ENCODE peak calls at places on chromosomes 16 and 17, in ten cellular contexts. One of them, this sample, is unnamed.
A peak's percentile ranks its signal among the peaks of the same experiment; 100 is the strongest.

GRCh38 chr17:48541574-48542113 is 3.3 kb downstream of the HOXB2 start:
- DNase-seq in hepatic stellate cell: peak; percentile 78
- DNase-seq in GOT3: no peak
- DNase-seq in amygdala: no peak
- DNase-seq in skeletal muscle cell: no peak
- DNase-seq in left cardiac atrium: peak; percentile 68
- DNase-seq in right lobe of liver: no peak
- DNase-seq in Caco-2: no peak
- DNase-seq in mesenchymal stem cell: peak; percentile 80
- DNase-seq in sciatic nerve: peak; percentile 86
- DNase-seq in this sample: peak; percentile 87

GRCh38 chr17:61389670-61390478 is 9.8 kb upstream of the TBX2 start:
- DNase-seq in skeletal muscle cell: no peak
- DNase-seq in amygdala: no peak
- DNase-seq in left cardiac atrium: peak; percentile 13
- DNase-seq in Caco-2: no peak
- DNase-seq in GOT3: no peak
- DNase-seq in sciatic nerve: no peak
- DNase-seq in right lobe of liver: no peak
- DNase-seq in mesenchymal stem cell: peak; percentile 46
- DNase-seq in hepatic stellate cell: peak; percentile 82
- DNase-seq in this sample: peak; percentile 41

GRCh38 chr16:10678655-10679054 is 16.1 kb downstream of the TEKT5 start:
- DNase-seq in GOT3: no peak
- DNase-seq in sciatic nerve: no peak
- DNase-seq in skeletal muscle cell: no peak
- DNase-seq in hepatic stellate cell: no peak
- DNase-seq in right lobe of liver: no peak
- DNase-seq in amygdala: no peak
- DNase-seq in mesenchymal stem cell: no peak
- DNase-seq in Caco-2: no peak
- DNase-seq in left cardiac atrium: no peak
- DNase-seq in this sample: no peak

GRCh38 chr17:75078097-75079022 is 9.4 kb upstream of the SLC16A5 start:
- DNase-seq in amygdala: no peak
- DNase-seq in GOT3: no peak
- DNase-seq in mesenchymal stem cell: peak; percentile 70
- DNase-seq in skeletal muscle cell: no peak
- DNase-seq in Caco-2: peak; percentile 70
- DNase-seq in hepatic stellate cell: peak; percentile 94
- DNase-seq in right lobe of liver: no peak
- DNase-seq in sciatic nerve: no peak
- DNase-seq in left cardiac atrium: no peak
- DNase-seq in this sample: peak; percentile 66

GRCh38 chr17:17491546-17491988 is 4.6 kb downstream of the RASD1 start:
- DNase-seq in GOT3: no peak
- DNase-seq in left cardiac atrium: no peak
- DNase-seq in sciatic nerve: peak; percentile 51
- DNase-seq in hepatic stellate cell: no peak
- DNase-seq in mesenchymal stem cell: no peak
- DNase-seq in Caco-2: no peak
- DNase-seq in right lobe of liver: no peak
- DNase-seq in amygdala: no peak
- DNase-seq in skeletal muscle cell: no peak
- DNase-seq in this sample: no peak

GRCh38 chr17:66073384-66073783 is 118.5 kb downstream of the CEP112 start:
- DNase-seq in left cardiac atrium: no peak
- DNase-seq in Caco-2: no peak
- DNase-seq in mesenchymal stem cell: no peak
- DNase-seq in skeletal muscle cell: no peak
- DNase-seq in hepatic stellate cell: no peak
- DNase-seq in amygdala: no peak
- DNase-seq in GOT3: no peak
- DNase-seq in sciatic nerve: no peak
- DNase-seq in right lobe of liver: no peak
- DNase-seq in this sample: no peak

GRCh38 chr16:3214904-3215600 is 19.9 kb downstream of the ZNF200 start:
- DNase-seq in GOT3: no peak
- DNase-seq in left cardiac atrium: no peak
- DNase-seq in mesenchymal stem cell: no peak
- DNase-seq in amygdala: no peak
- DNase-seq in hepatic stellate cell: no peak
- DNase-seq in sciatic nerve: no peak
- DNase-seq in right lobe of liver: no peak
- DNase-seq in Caco-2: no peak
- DNase-seq in skeletal muscle cell: no peak
- DNase-seq in this sample: no peak

GRCh38 chr17:7294614-7295153 is at the start of gene YBX2:
- DNase-seq in right lobe of liver: peak; percentile 87
- DNase-seq in skeletal muscle cell: no peak
- DNase-seq in mesenchymal stem cell: peak; percentile 12
- DNase-seq in Caco-2: peak; percentile 95
- DNase-seq in amygdala: no peak
- DNase-seq in GOT3: no peak
- DNase-seq in sciatic nerve: no peak
- DNase-seq in hepatic stellate cell: peak; percentile 64
- DNase-seq in left cardiac atrium: peak; percentile 76
- DNase-seq in this sample: no peak

GRCh38 chr17:75756451-75757085 is 8.4 kb downstream of the GALK1 start:
- DNase-seq in Caco-2: no peak
- DNase-seq in mesenchymal stem cell: no peak
- DNase-seq in amygdala: no peak
- DNase-seq in right lobe of liver: no peak
- DNase-seq in sciatic nerve: no peak
- DNase-seq in GOT3: no peak
- DNase-seq in skeletal muscle cell: no peak
- DNase-seq in hepatic stellate cell: no peak
- DNase-seq in left cardiac atrium: no peak
- DNase-seq in this sample: no peak

GRCh38 chr17:4136373-4136772 is 6.5 kb downstream of the ZZEF1 start:
- DNase-seq in skeletal muscle cell: no peak
- DNase-seq in GOT3: no peak
- DNase-seq in left cardiac atrium: peak; percentile 42
- DNase-seq in hepatic stellate cell: no peak
- DNase-seq in Caco-2: no peak
- DNase-seq in right lobe of liver: no peak
- DNase-seq in sciatic nerve: no peak
- DNase-seq in amygdala: no peak
- DNase-seq in mesenchymal stem cell: no peak
- DNase-seq in this sample: peak; percentile 9

GRCh38 chr16:52994942-52995341 is 57.8 kb downstream of the CHD9NB start:
- DNase-seq in GOT3: no peak
- DNase-seq in amygdala: no peak
- DNase-seq in hepatic stellate cell: no peak
- DNase-seq in skeletal muscle cell: no peak
- DNase-seq in Caco-2: no peak
- DNase-seq in left cardiac atrium: no peak
- DNase-seq in sciatic nerve: no peak
- DNase-seq in mesenchymal stem cell: no peak
- DNase-seq in right lobe of liver: no peak
- DNase-seq in this sample: no peak

GRCh38 chr16:21190599-21190998 is 20.8 kb downstream of the ZP2 start:
- DNase-seq in skeletal muscle cell: no peak
- DNase-seq in right lobe of liver: no peak
- DNase-seq in left cardiac atrium: no peak
- DNase-seq in mesenchymal stem cell: no peak
- DNase-seq in sciatic nerve: no peak
- DNase-seq in amygdala: no peak
- DNase-seq in Caco-2: no peak
- DNase-seq in hepatic stellate cell: no peak
- DNase-seq in GOT3: no peak
- DNase-seq in this sample: peak; percentile 67

GRCh38 chr17:3559270-3559645 is 1.6 kb upstream of the TRPV3 start:
- DNase-seq in hepatic stellate cell: no peak
- DNase-seq in left cardiac atrium: no peak
- DNase-seq in right lobe of liver: no peak
- DNase-seq in Caco-2: no peak
- DNase-seq in amygdala: no peak
- DNase-seq in mesenchymal stem cell: no peak
- DNase-seq in GOT3: no peak
- DNase-seq in skeletal muscle cell: no peak
- DNase-seq in sciatic nerve: no peak
- DNase-seq in this sample: no peak

This sample was measured in fibroblast of the aortic adventitia.